ENCODE peak calls at places on chromosomes 3 and 15, in seven cellular contexts. One of them, this sample, is unnamed.
A peak's percentile ranks its signal among the peaks of the same experiment; 100 is the strongest.

GRCh38 chr15:97836003-97836402 is 124.5 kb upstream of the ARRDC4 start:
- DNase-seq in neural crest cell: no peak
- DNase-seq in upper lobe of left lung: no peak
- DNase-seq in astrocyte of the hippocampus: no peak
- DNase-seq in MV-4-11: no peak
- DNase-seq in fibroblast of lung: no peak
- DNase-seq in upper lobe of right lung: no peak
- DNase-seq in this sample: no peak

GRCh38 chr15:80272987-80273386 is 21.0 kb upstream of the CTXND1 start:
- DNase-seq in upper lobe of right lung: no peak
- DNase-seq in astrocyte of the hippocampus: no peak
- DNase-seq in MV-4-11: peak; percentile 71
- DNase-seq in upper lobe of left lung: no peak
- DNase-seq in fibroblast of lung: no peak
- DNase-seq in neural crest cell: no peak
- DNase-seq in this sample: no peak

GRCh38 chr3:10942806-10943205 is 49.7 kb upstream of the SLC6A1 start:
- DNase-seq in neural crest cell: no peak
- DNase-seq in MV-4-11: no peak
- DNase-seq in upper lobe of right lung: no peak
- DNase-seq in astrocyte of the hippocampus: no peak
- DNase-seq in fibroblast of lung: no peak
- DNase-seq in upper lobe of left lung: no peak
- DNase-seq in this sample: no peak

GRCh38 chr3:178677961-178678360 is 141.7 kb downstream of the KCNMB2 start:
- DNase-seq in MV-4-11: no peak
- DNase-seq in fibroblast of lung: no peak
- DNase-seq in astrocyte of the hippocampus: no peak
- DNase-seq in upper lobe of right lung: no peak
- DNase-seq in upper lobe of left lung: no peak
- DNase-seq in neural crest cell: no peak
- DNase-seq in this sample: no peak

GRCh38 chr3:156685198-156685597 is 10.8 kb downstream of the TIPARP start:
- DNase-seq in MV-4-11: peak; percentile 17
- DNase-seq in upper lobe of left lung: no peak
- DNase-seq in fibroblast of lung: no peak
- DNase-seq in astrocyte of the hippocampus: no peak
- DNase-seq in neural crest cell: no peak
- DNase-seq in upper lobe of right lung: no peak
- DNase-seq in this sample: no peak

GRCh38 chr15:58576657-58577056 is 144.9 kb downstream of the LIPC start:
- DNase-seq in astrocyte of the hippocampus: no peak
- DNase-seq in upper lobe of left lung: no peak
- DNase-seq in fibroblast of lung: no peak
- DNase-seq in MV-4-11: no peak
- DNase-seq in neural crest cell: no peak
- DNase-seq in upper lobe of right lung: no peak
- DNase-seq in this sample: no peak

GRCh38 chr3:97960561-97961275 is 11.5 kb downstream of the RIOX2 start:
- DNase-seq in fibroblast of lung: peak; percentile 51
- DNase-seq in neural crest cell: no peak
- DNase-seq in upper lobe of left lung: no peak
- DNase-seq in MV-4-11: no peak
- DNase-seq in upper lobe of right lung: no peak
- DNase-seq in astrocyte of the hippocampus: no peak
- DNase-seq in this sample: no peak

GRCh38 chr3:72273615-72274014 is 488.7 kb upstream of the PROK2 start:
- DNase-seq in upper lobe of right lung: no peak
- DNase-seq in astrocyte of the hippocampus: peak; percentile 98
- DNase-seq in upper lobe of left lung: no peak
- DNase-seq in fibroblast of lung: peak; percentile 80
- DNase-seq in MV-4-11: no peak
- DNase-seq in neural crest cell: no peak
- DNase-seq in this sample: no peak

GRCh38 chr3:264394-265156 is 68.0 kb downstream of the CHL1 start:
- DNase-seq in upper lobe of right lung: no peak
- DNase-seq in upper lobe of left lung: peak; percentile 23
- DNase-seq in astrocyte of the hippocampus: peak; percentile 91
- DNase-seq in neural crest cell: no peak
- DNase-seq in MV-4-11: no peak
- DNase-seq in fibroblast of lung: peak; percentile 98
- DNase-seq in this sample: peak; percentile 10

GRCh38 chr3:183584914-183585280 is 29.4 kb upstream of the KLHL6 start:
- DNase-seq in upper lobe of right lung: no peak
- DNase-seq in upper lobe of left lung: no peak
- DNase-seq in fibroblast of lung: no peak
- DNase-seq in astrocyte of the hippocampus: no peak
- DNase-seq in neural crest cell: no peak
- DNase-seq in MV-4-11: no peak
- DNase-seq in this sample: no peak

GRCh38 chr15:80309769-80310384 is 57.9 kb upstream of the CTXND1 start:
- DNase-seq in fibroblast of lung: peak; percentile 49
- DNase-seq in neural crest cell: peak; percentile 25
- DNase-seq in MV-4-11: no peak
- DNase-seq in upper lobe of left lung: no peak
- DNase-seq in astrocyte of the hippocampus: peak; percentile 62
- DNase-seq in upper lobe of right lung: no peak
- DNase-seq in this sample: peak; percentile 22

GRCh38 chr3:37934631-37935289 is 55.8 kb upstream of the VILL start:
- DNase-seq in MV-4-11: no peak
- DNase-seq in astrocyte of the hippocampus: no peak
- DNase-seq in upper lobe of left lung: no peak
- DNase-seq in upper lobe of right lung: no peak
- DNase-seq in neural crest cell: no peak
- DNase-seq in fibroblast of lung: peak; percentile 31
- DNase-seq in this sample: no peak

GRCh38 chr3:45272411-45272810 is 46.3 kb upstream of the TMEM158 start:
- DNase-seq in MV-4-11: no peak
- DNase-seq in upper lobe of left lung: no peak
- DNase-seq in astrocyte of the hippocampus: no peak
- DNase-seq in upper lobe of right lung: no peak
- DNase-seq in neural crest cell: no peak
- DNase-seq in fibroblast of lung: no peak
- DNase-seq in this sample: no peak

GRCh38 chr3:66029014-66029413 is 9.7 kb downstream of the MAGI1 start:
- DNase-seq in upper lobe of left lung: no peak
- DNase-seq in astrocyte of the hippocampus: no peak
- DNase-seq in fibroblast of lung: no peak
- DNase-seq in neural crest cell: no peak
- DNase-seq in MV-4-11: no peak
- DNase-seq in upper lobe of right lung: no peak
- DNase-seq in this sample: no peak

GRCh38 chr15:84819291-84819768 is 2.2 kb downstream of the ALPK3 start:
- DNase-seq in upper lobe of right lung: peak; percentile 55
- DNase-seq in fibroblast of lung: no peak
- DNase-seq in upper lobe of left lung: no peak
- DNase-seq in MV-4-11: no peak
- DNase-seq in astrocyte of the hippocampus: no peak
- DNase-seq in neural crest cell: no peak
- DNase-seq in this sample: peak; percentile 24

GRCh38 chr3:55750525-55750924 is 263.4 kb upstream of the WNT5A start:
- DNase-seq in neural crest cell: no peak
- DNase-seq in upper lobe of right lung: peak; percentile 82
- DNase-seq in upper lobe of left lung: peak; percentile 78
- DNase-seq in MV-4-11: peak; percentile 8
- DNase-seq in fibroblast of lung: peak; percentile 70
- DNase-seq in astrocyte of the hippocampus: peak; percentile 94
- DNase-seq in this sample: peak; percentile 85

GRCh38 chr3:45026957-45027356 is 854 bp downstream of the CLEC3B start:
- DNase-seq in upper lobe of left lung: no peak
- DNase-seq in fibroblast of lung: peak; percentile 49
- DNase-seq in MV-4-11: no peak
- DNase-seq in neural crest cell: no peak
- DNase-seq in astrocyte of the hippocampus: peak; percentile 47
- DNase-seq in upper lobe of right lung: no peak
- DNase-seq in this sample: peak; percentile 23